ENCODE peak calls at places on chromosomes 12 and 14, in six cellular contexts. H is PC-9, T is mesendoderm, A is mammary epithelial cell, G is aorta, Z is osteoblast. V is an unnamed sample.

GRCh38 chr14:52117433-52117832 is 48.6 kb upstream of the NID2 start:
- DNase-seq in H (no peak), T (no peak), A (no peak), G (no peak), Z (peak), V (no peak)

GRCh38 chr14:21039585-21040369 is 2.4 kb upstream of the RNASE7 start:
- DNase-seq in H (peak), T (peak), A (peak), G (no peak), Z (peak), V (no peak)

GRCh38 chr12:122423258-122424165 is 1.0 kb upstream of the CLIP1 start:
- DNase-seq in H (peak), T (peak), A (peak), G (peak), Z (peak), V (peak)

GRCh38 chr14:44529026-44529425 is 21.9 kb upstream of the FSCB start:
- DNase-seq in H (no peak), T (no peak), A (peak), G (no peak), Z (no peak), V (no peak)

GRCh38 chr12:70645494-70646317 is 8.5 kb upstream of the PTPRB start:
- DNase-seq in H (peak), T (peak), A (peak), G (peak), Z (no peak), V (no peak)

GRCh38 chr12:6390084-6390799 is 6.3 kb downstream of the LTBR start:
- DNase-seq in H (no peak), T (no peak), A (no peak), G (no peak), Z (peak), V (no peak)

GRCh38 chr14:100679707-100680438 is 46.8 kb upstream of the DLK1 start:
- DNase-seq in H (no peak), T (no peak), A (no peak), G (no peak), Z (peak), V (no peak)

GRCh38 chr14:103607822-103608221 is 21.2 kb upstream of the KLC1 start:
- DNase-seq in H (no peak), T (no peak), A (no peak), G (no peak), Z (no peak), V (no peak)

GRCh38 chr12:100896192-100896591 is 101.6 kb downstream of the ANO4 start:
- DNase-seq in H (no peak), T (peak), A (no peak), G (no peak), Z (no peak), V (no peak)

GRCh38 chr14:74400919-74401503 is 25.0 kb downstream of the SYNDIG1L start:
- DNase-seq in H (no peak), T (peak), A (no peak), G (no peak), Z (no peak), V (no peak)

GRCh38 chr12:49664591-49665146 is 41.3 kb downstream of the PRPF40B start:
- DNase-seq in H (no peak), T (peak), A (no peak), G (peak), Z (no peak), V (no peak)

GRCh38 chr12:24436667-24437066 is 487.2 kb upstream of the SOX5 start:
- DNase-seq in H (no peak), T (no peak), A (no peak), G (no peak), Z (no peak), V (no peak)

GRCh38 chr12:51391047-51391837 is at the start of gene GALNT6:
- DNase-seq in H (peak), T (peak), A (peak), G (peak), Z (peak), V (peak)

GRCh38 chr12:23895792-23896218 is 53.7 kb downstream of the SOX5 start:
- DNase-seq in H (no peak), T (peak), A (no peak), G (no peak), Z (no peak), V (no peak)

GRCh38 chr12:115752913-115753726 is 524.4 kb downstream of the MED13L start:
- DNase-seq in H (no peak), T (peak), A (peak), G (no peak), Z (no peak), V (no peak)

GRCh38 chr14:32711103-32711680 is 227.5 kb upstream of the NPAS3 start:
- DNase-seq in H (no peak), T (peak), A (no peak), G (no peak), Z (no peak), V (no peak)

GRCh38 chr12:107318554-107318803 is 225.1 kb upstream of the CRY1 start:
- DNase-seq in H (peak), T (no peak), A (no peak), G (no peak), Z (peak), V (no peak)

GRCh38 chr12:51871126-51871525 is 16.8 kb upstream of the ANKRD33 start:
- DNase-seq in H (no peak), T (no peak), A (no peak), G (peak), Z (no peak), V (no peak)

GRCh38 chr14:89807151-89807550 is 147.4 kb downstream of the EFCAB11 start:
- DNase-seq in H (no peak), T (no peak), A (no peak), G (no peak), Z (no peak), V (no peak)

GRCh38 chr12:77560714-77561113 is 270.0 kb upstream of the NAV3 start:
- DNase-seq in H (no peak), T (peak), A (no peak), G (no peak), Z (no peak), V (no peak)

DNA sequence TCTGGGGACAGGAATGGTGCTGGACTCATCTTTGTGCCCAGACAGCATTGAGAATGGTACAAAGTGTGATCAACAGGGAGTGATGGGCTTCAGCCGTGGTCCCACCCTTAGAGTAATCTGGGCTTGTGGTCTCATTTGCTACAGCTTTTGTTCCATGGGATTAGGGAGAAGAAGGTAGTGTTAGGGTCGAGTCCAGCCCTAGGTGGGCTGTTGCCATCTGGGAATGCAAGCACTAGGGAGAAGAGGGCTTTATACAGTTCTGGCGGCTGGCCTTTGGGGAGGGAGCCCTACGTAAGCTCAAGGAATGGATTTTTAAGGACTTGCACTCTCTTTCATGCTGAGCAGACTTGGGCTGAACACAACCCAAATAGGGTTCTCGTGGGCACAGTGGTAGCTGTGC is 4.9 kb downstream of the PLEKHG3 start:
- DNase-seq in H (no peak), T (no peak), A (no peak), G (peak), Z (no peak), V (no peak)
- H3K27ac ChIP-seq in H (no peak), T (no peak), A (peak), G (peak), Z (no peak), V (peak)

GRCh38 chr14:54565236-54566151 is 1.4 kb upstream of the SAMD4A start:
- DNase-seq in H (peak), T (peak), A (peak), G (peak), Z (peak), V (peak)
- H3K27ac ChIP-seq in H (peak), T (peak), A (peak), G (peak), Z (peak), V (peak)

GRCh38 chr12:26696613-26697092 is 136.3 kb downstream of the ITPR2 start:
- DNase-seq in H (no peak), T (no peak), A (no peak), G (no peak), Z (no peak), V (no peak)

GRCh38 chr12:26697217-26697616 is 135.8 kb downstream of the ITPR2 start:
- DNase-seq in H (no peak), T (no peak), A (no peak), G (no peak), Z (no peak), V (no peak)

GRCh38 chr12:26699237-26699636 is 133.8 kb downstream of the ITPR2 start:
- DNase-seq in H (no peak), T (no peak), A (peak), G (no peak), Z (no peak), V (no peak)

GRCh38 chr12:26696048-26696612 is 136.9 kb downstream of the ITPR2 start:
- DNase-seq in H (no peak), T (no peak), A (no peak), G (no peak), Z (no peak), V (no peak)

DNA sequence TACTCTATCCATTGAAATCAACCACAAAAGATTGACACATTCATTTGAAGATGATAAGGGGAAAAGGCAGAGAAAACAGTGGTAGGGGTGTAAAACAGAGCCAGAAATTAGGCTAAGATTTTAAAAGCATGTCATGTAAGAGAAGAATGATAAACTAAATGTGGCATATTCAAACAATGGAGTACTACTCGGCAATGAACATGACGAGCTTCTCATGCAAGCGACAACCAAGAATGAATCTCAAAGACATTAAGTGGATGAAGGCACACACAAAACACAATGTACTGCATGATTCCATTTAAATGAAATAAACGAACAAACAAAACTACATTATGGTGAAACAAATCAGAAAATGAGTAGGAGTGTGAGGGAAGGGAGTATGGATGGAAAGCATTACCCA is 134.8 kb downstream of the ITPR2 start:
- DNase-seq in H (no peak), T (no peak), A (no peak), G (no peak), Z (no peak), V (no peak)
- H3K27ac ChIP-seq in H (no peak), T (no peak), A (no peak), G (no peak), Z (no peak), V (no peak)

GRCh38 chr12:105233045-105233905 is 2.7 kb downstream of the APPL2 start:
- DNase-seq in H (no peak), T (peak), A (no peak), G (no peak), Z (no peak), V (no peak)

GRCh38 chr12:105235747-105236476 is at the start of gene APPL2:
- DNase-seq in H (peak), T (peak), A (peak), G (peak), Z (peak), V (peak)

GRCh38 chr12:105231396-105231795 is 4.6 kb downstream of the APPL2 start:
- DNase-seq in H (no peak), T (peak), A (no peak), G (no peak), Z (no peak), V (no peak)

GRCh38 chr12:105235299-105235746 is 651 bp downstream of the APPL2 start:
- DNase-seq in H (no peak), T (no peak), A (peak), G (no peak), Z (peak), V (no peak)

GRCh38 chr12:105234197-105234596 is 1.8 kb downstream of the APPL2 start:
- DNase-seq in H (no peak), T (no peak), A (no peak), G (no peak), Z (no peak), V (no peak)
- H3K27ac ChIP-seq in H (no peak), T (no peak), A (no peak), G (peak), Z (peak), V (peak)

DNA sequence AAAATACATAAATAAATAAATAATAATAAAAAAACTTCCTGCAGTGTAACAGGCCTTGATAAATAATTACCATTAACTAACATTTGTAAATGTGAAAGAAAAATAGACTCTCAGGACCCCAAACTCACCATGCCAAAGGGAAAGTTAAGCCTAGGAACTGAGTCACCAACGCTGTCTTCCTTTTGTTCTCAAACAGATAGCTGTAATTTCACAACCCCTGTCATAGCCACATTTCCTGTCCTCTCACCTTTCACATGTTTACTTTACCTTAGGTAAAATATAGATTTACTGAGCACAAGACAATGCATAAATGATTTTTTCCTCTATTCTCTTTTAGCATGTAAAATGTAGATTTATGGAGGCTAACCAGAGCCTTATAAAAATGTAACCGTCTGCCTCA is 35.9 kb upstream of the CHST11 start:
- DNase-seq in H (no peak), T (no peak), A (peak), G (no peak), Z (no peak), V (no peak)
- H3K27ac ChIP-seq in H (peak), T (no peak), A (no peak), G (no peak), Z (no peak), V (no peak)